ENCODE peak calls at places on chromosome 4, in nine cellular contexts. Y is CD8-positive, alpha-beta T cell; Z is ELR; K is ovary; F is effector CD8-positive, alpha-beta T cell; E is HFFc6; G is HS-5; J is A549; A is HCT116. H is an unnamed sample.

GRCh38 chr4:101790521-101791188 is at the start of gene BANK1:
- DNase-seq in Y (peak; percentile 55), Z (peak; percentile 52), K (no peak), F (no peak), E (no peak), G (no peak), J (peak; percentile 61), A (peak; percentile 57), H (peak; percentile 47)

GRCh38 chr4:80610845-80611244 is 275.3 kb downstream of the CFAP299 start:
- DNase-seq in Y (no peak), Z (peak; percentile 47), K (no peak), F (no peak), E (peak; percentile 20), G (no peak), J (no peak), A (no peak), H (no peak)

GRCh38 chr4:76782837-76783236 is 115.1 kb downstream of the SOWAHB start:
- DNase-seq in Y (no peak), Z (peak; percentile 87), K (no peak), F (no peak), E (peak; percentile 67), G (peak; percentile 60), J (no peak), A (no peak), H (no peak)

GRCh38 chr4:21680326-21680898 is 268.2 kb downstream of the KCNIP4 start:
- DNase-seq in Y (no peak), Z (no peak), K (no peak), F (no peak), E (no peak), G (no peak), J (no peak), A (no peak), H (no peak)

GRCh38 chr4:76594152-76594551 is 159.1 kb downstream of the SHROOM3 start:
- DNase-seq in Y (no peak), Z (no peak), K (no peak), F (no peak), E (no peak), G (no peak), J (no peak), A (no peak), H (no peak)

GRCh38 chr4:8274772-8275241 is 5.3 kb downstream of the HTRA3 start:
- DNase-seq in Y (no peak), Z (peak; percentile 77), K (peak; percentile 95), F (no peak), E (peak; percentile 92), G (peak; percentile 63), J (no peak), A (no peak), H (peak; percentile 90)

GRCh38 chr4:149995134-149995756 is 83.0 kb upstream of the DCLK2 start:
- DNase-seq in Y (no peak), Z (no peak), K (no peak), F (no peak), E (no peak), G (no peak), J (no peak), A (no peak), H (no peak)

GRCh38 chr4:1767058-1767769 is 25.9 kb upstream of the FGFR3 start:
- DNase-seq in Y (no peak), Z (no peak), K (no peak), F (no peak), E (no peak), G (no peak), J (peak; percentile 50), A (no peak), H (no peak)

GRCh38 chr4:152540293-152540674 is 4.4 kb upstream of the FBXW7 start:
- DNase-seq in Y (no peak), Z (peak; percentile 29), K (no peak), F (no peak), E (no peak), G (no peak), J (peak; percentile 5), A (no peak), H (no peak)

GRCh38 chr4:17958185-17958584 is 63.4 kb downstream of the LCORL start:
- DNase-seq in Y (no peak), Z (peak; percentile 51), K (no peak), F (no peak), E (peak; percentile 29), G (no peak), J (no peak), A (no peak), H (no peak)

GRCh38 chr4:113971706-113972360 is 7.6 kb downstream of the ARSJ start:
- DNase-seq in Y (no peak), Z (peak; percentile 76), K (no peak), F (no peak), E (peak; percentile 52), G (no peak), J (peak; percentile 15), A (no peak), H (no peak)

GRCh38 chr4:67483868-67484602 is 61.3 kb downstream of the CENPC start:
- DNase-seq in Y (no peak), Z (peak; percentile 65), K (no peak), F (no peak), E (peak; percentile 25), G (no peak), J (no peak), A (no peak), H (no peak)

GRCh38 chr4:6530964-6531363 is 44.0 kb upstream of the MAN2B2 start:
- DNase-seq in Y (no peak), Z (no peak), K (no peak), F (no peak), E (no peak), G (no peak), J (no peak), A (no peak), H (no peak)

GRCh38 chr4:176538217-176538925 is 218.6 kb downstream of the SPCS3 start:
- DNase-seq in Y (no peak), Z (peak; percentile 93), K (no peak), F (no peak), E (peak; percentile 91), G (peak; percentile 79), J (peak; percentile 46), A (no peak), H (no peak)

GRCh38 chr4:112978691-112979472 is 70.6 kb upstream of the ANK2 start:
- DNase-seq in Y (no peak), Z (peak; percentile 80), K (no peak), F (no peak), E (peak; percentile 80), G (peak; percentile 78), J (no peak), A (no peak), H (no peak)

GRCh38 chr4:174522183-174523002 is at the start of gene HPGD:
- DNase-seq in Y (peak; percentile 83), Z (peak; percentile 33), K (no peak), F (peak; percentile 68), E (no peak), G (no peak), J (peak; percentile 73), A (no peak), H (peak; percentile 86)

GRCh38 chr4:3257125-3257690 is 8.2 kb downstream of the MSANTD1 start:
- DNase-seq in Y (no peak), Z (no peak), K (no peak), F (no peak), E (no peak), G (no peak), J (no peak), A (no peak), H (no peak)

GRCh38 chr4:76830612-76831474 is 67.1 kb downstream of the SOWAHB start:
- DNase-seq in Y (no peak), Z (peak; percentile 91), K (peak; percentile 45), F (no peak), E (peak; percentile 70), G (peak; percentile 63), J (peak; percentile 88), A (peak; percentile 47), H (peak; percentile 72)

GRCh38 chr4:81486502-81486901 is 14.8 kb upstream of the RASGEF1B start:
- DNase-seq in Y (no peak), Z (no peak), K (no peak), F (no peak), E (no peak), G (no peak), J (no peak), A (no peak), H (no peak)

GRCh38 chr4:74623041-74623440 is 171.3 kb downstream of the BTC start:
- DNase-seq in Y (no peak), Z (peak; percentile 67), K (no peak), F (no peak), E (peak; percentile 27), G (no peak), J (peak; percentile 88), A (peak; percentile 82), H (no peak)

GRCh38 chr4:97910005-97910404 is 233.3 kb downstream of the STPG2 start:
- DNase-seq in Y (no peak), Z (no peak), K (no peak), F (no peak), E (no peak), G (no peak), J (peak; percentile 10), A (peak; percentile 10), H (no peak)

GRCh38 chr4:22052076-22052475 is 103.5 kb upstream of the KCNIP4 start:
- DNase-seq in Y (no peak), Z (no peak), K (no peak), F (no peak), E (no peak), G (no peak), J (no peak), A (no peak), H (no peak)

GRCh38 chr4:68451246-68452211 is 4.3 kb downstream of the TMPRSS11E start:
- DNase-seq in Y (no peak), Z (peak; percentile 49), K (no peak), F (no peak), E (no peak), G (no peak), J (no peak), A (no peak), H (no peak)

GRCh38 chr4:98950925-98951324 is 22.0 kb upstream of the EIF4E start:
- DNase-seq in Y (no peak), Z (peak; percentile 45), K (no peak), F (no peak), E (peak; percentile 22), G (no peak), J (no peak), A (no peak), H (no peak)

GRCh38 chr4:102438396-102438795 is 62.8 kb upstream of the NFKB1 start:
- DNase-seq in Y (no peak), Z (peak; percentile 60), K (no peak), F (no peak), E (peak; percentile 50), G (no peak), J (peak; percentile 35), A (no peak), H (no peak)

GRCh38 chr4:13580018-13580417 is 35.7 kb upstream of the NKX3-2 start:
- DNase-seq in Y (no peak), Z (no peak), K (no peak), F (no peak), E (no peak), G (no peak), J (no peak), A (no peak), H (no peak)